ENCODE peak calls at places on chromosomes 3 and 15, in four cellular contexts. Q is astrocyte of the spinal cord; H is psoas muscle; W is naive thymus-derived CD4-positive, alpha-beta T cell. T is an unnamed sample.

GRCh38 chr15:101310508-101310907 is 15.5 kb upstream of the SNRPA1 start:
- DNase-seq in W (no peak), Q (no peak), H (no peak), T (no peak)

GRCh38 chr3:66785191-66785909 is 212.8 kb upstream of the KBTBD8 start:
- DNase-seq in Q (no peak), H (no peak), W (no peak), T (no peak)

GRCh38 chr3:61956236-61956635 is 394.9 kb downstream of the PTPRG start:
- DNase-seq in W (no peak), Q (peak), H (no peak), T (peak)

GRCh38 chr15:44193651-44194396 is 1.2 kb downstream of the FRMD5 start:
- DNase-seq in Q (peak), W (peak), H (no peak), T (peak)

GRCh38 chr3:194485876-194486539 is 794 bp downstream of the ATP13A3 start:
- DNase-seq in Q (no peak), H (peak), W (peak), T (peak)

GRCh38 chr15:46589088-46589487 is 954.3 kb downstream of the SQOR start:
- DNase-seq in Q (no peak), H (no peak), W (no peak), T (no peak)

GRCh38 chr15:33089165-33089877 is 105.2 kb downstream of the FMN1 start:
- DNase-seq in H (no peak), W (no peak), Q (no peak), T (no peak)

GRCh38 chr3:31466016-31466415 is 66.7 kb upstream of the STT3B start:
- DNase-seq in H (no peak), W (no peak), Q (peak), T (no peak)

GRCh38 chr3:115804722-115805121 is 181.4 kb downstream of the GAP43 start:
- DNase-seq in H (no peak), Q (peak), W (no peak), T (peak)

GRCh38 chr15:59052915-59053407 is 52.0 kb upstream of the CCNB2 start:
- DNase-seq in Q (no peak), W (no peak), H (no peak), T (peak)

GRCh38 chr3:101195951-101196713 is 124.2 kb downstream of the IMPG2 start:
- DNase-seq in H (no peak), W (no peak), Q (peak), T (peak)

GRCh38 chr3:150169279-150169970 is 198.7 kb upstream of the PFN2 start:
- DNase-seq in Q (no peak), H (no peak), W (no peak), T (no peak)

GRCh38 chr3:131393868-131394267 is 12.3 kb downstream of the NUDT16 start:
- DNase-seq in Q (no peak), H (no peak), W (no peak), T (peak)

GRCh38 chr15:26864664-26865191 is 2.1 kb upstream of the GABRA5 start:
- DNase-seq in H (no peak), W (no peak), Q (peak), T (peak)

DNA sequence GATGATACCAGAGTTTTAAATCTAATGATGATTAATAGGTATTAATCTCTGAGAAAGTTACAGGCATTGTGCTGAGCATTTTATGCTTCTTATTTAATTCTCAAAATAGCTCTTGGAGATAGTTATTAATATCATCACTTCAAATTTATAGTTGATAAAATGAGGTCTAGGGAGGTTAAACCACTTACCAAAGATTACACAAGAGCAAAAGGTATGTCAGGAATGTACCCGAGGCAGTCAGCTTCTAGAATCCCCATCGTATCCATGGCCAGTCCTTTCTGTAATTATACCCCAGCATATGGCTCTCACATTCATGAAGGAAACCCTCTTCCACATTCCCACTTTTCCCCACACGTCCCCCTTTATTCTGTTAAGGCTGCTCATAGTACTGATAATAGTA is 421.3 kb downstream of the PYDC2 start:
- DNase-seq in W (no peak), Q (no peak), H (no peak), T (no peak)
- H3K4me3 ChIP-seq in W (no peak), Q (no peak), H (no peak), T (no peak)

GRCh38 chr15:52681441-52681840 is 2.3 kb upstream of the ATOSA start:
- DNase-seq in Q (no peak), H (no peak), W (no peak), T (no peak)

GRCh38 chr15:52680756-52681155 is 1.6 kb upstream of the ATOSA start:
- DNase-seq in W (no peak), H (no peak), Q (no peak), T (no peak)

GRCh38 chr15:52683585-52683984 is 4.4 kb upstream of the ATOSA start:
- DNase-seq in W (no peak), Q (no peak), H (no peak), T (no peak)

GRCh38 chr15:52682776-52683175 is 3.6 kb upstream of the ATOSA start:
- DNase-seq in H (no peak), W (peak), Q (no peak), T (no peak)

DNA sequence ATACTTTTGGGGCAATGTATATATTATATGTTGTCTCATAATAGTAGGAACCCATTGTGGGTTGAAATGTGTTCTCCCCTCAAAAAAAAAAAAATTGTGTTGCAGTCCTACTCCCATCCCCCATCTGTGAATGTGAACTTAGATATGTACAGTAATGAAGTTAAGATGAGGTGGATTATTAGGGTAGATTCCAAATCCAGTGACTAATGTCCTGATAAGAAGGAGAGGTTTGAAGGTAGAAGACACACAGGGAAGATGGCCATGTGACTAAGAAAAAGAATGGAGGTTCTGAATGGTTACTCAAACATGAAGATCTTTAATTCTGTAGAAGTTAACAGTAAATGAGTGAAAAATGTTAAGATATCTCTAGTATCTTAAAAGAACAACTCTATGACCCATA is 3.0 kb upstream of the ATOSA start:
- DNase-seq in Q (no peak), H (no peak), W (no peak), T (no peak)
- H3K4me3 ChIP-seq in Q (no peak), H (no peak), W (no peak), T (no peak)

DNA sequence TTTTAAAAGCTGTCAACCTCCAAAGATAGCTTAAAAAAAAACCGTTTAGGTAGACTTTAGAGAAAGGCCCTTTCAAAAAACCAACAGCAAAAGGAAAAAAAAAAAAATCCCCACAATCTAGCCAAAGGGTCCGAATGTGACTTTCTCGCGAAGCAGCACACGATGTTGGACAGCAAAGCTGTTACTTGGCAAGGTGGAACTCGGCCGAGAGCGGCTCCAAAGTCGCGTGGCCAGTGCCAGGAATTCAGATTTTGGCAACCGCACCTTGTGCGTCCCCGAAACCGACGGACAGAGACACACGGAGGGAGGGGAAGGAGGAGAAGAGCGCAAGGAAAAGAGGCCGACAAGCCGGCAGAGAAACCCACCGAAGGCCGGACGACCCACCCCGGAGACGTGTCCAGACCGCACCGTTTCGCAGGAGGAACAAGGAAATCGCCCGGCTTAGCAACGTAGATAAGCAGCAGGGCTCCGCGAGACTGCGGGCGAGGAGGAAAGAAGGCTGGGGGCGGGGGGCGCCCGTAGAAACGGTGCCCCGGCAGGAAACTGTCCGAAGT is 517.3 kb downstream of the MECOM start:
- DNase-seq in W (no peak), Q (peak), H (peak), T (peak)
- H3K4me3 ChIP-seq in W (no peak), Q (peak), H (peak), T (peak)

DNA sequence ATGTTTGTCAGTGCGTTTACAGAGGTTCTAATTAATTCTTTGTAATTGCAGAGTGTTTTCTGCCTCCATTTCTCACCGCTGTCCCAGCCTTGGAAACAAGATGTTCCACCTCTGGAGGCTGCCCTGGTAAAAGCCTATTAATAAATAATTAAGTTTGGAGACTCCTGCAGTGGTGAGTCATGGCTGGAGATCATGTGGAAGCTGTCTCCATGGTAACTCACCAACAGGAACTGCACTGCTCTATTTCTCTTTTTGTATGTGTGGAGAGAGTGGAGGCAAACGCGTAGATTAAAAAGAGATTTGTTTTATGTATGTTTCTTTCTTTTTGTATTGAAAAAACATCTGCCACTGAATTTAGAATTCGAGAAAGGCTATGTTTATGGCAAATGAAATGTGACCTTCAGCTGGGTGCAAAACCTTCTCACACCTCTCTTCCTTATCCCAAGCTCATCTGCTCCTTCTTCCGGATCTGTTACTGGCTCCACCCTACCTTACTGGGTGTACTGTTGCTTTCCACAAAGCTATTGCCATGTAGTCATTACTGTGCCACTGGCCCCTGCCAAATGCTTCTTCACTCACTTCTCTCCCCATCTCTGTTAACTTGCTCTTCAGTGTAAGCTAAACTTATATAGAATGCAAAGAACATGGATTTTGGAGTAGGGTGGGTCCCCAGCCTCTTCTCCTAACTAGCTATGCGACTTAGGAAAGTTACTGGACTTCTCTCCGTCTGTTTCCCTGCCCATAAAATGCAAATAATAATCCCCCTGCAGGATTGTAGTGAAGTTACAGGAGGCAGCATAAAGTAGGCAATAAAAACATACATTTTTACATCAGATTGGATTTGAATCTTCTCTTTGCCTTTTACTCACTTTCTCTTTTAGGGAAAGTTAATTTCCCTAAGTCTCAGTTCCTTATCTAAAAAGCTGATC is 778.5 kb downstream of the NTRK3 start:
- DNase-seq in W (no peak), H (no peak), Q (peak), T (peak)
- H3K4me3 ChIP-seq in W (no peak), H (peak), Q (peak), T (peak)

DNA sequence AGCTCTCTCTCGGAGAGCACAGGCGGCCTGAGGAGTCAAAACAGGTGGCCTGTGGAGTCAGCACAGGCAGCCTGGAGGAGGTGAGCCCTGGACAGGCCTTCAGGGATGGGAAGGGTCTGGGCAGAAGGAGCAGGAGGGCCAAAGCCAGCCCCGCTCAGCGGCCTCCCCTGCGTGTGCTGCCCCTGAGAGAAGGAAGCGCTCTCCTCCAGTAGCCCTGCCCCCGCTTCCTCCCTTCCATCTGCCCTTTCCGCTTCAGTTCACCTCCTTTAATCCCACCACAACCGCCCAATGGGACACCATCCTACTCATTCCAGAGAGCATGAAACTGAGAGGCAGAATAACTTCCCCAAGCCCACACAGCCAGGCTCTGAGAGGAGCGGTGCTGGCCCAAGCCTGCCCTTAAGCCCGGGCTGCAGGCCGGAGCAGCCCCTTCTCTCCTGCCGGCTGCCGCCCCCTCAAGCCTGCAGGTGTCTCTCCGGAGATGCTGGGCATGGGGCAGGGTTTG is 3.2 kb upstream of the NR2E3 start:
- DNase-seq in H (no peak), Q (no peak), W (no peak), T (no peak)
- H3K4me3 ChIP-seq in H (no peak), Q (no peak), W (no peak), T (no peak)

GRCh38 chr3:108124337-108125150 is 33.7 kb upstream of the CD47 start:
- DNase-seq in W (peak), H (no peak), Q (no peak), T (no peak)
- H3K4me3 ChIP-seq in W (peak), H (no peak), Q (no peak), T (no peak)

GRCh38 chr15:41971893-41972340 is 440 bp downstream of the EHD4 start:
- DNase-seq in W (no peak), Q (no peak), H (no peak), T (peak)

GRCh38 chr15:41968738-41969137 is 3.6 kb downstream of the EHD4 start:
- DNase-seq in Q (no peak), H (no peak), W (no peak), T (no peak)

GRCh38 chr15:41969851-41970431 is 2.4 kb downstream of the EHD4 start:
- DNase-seq in Q (no peak), W (no peak), H (no peak), T (no peak)

GRCh38 chr15:41971089-41971892 is 1.1 kb downstream of the EHD4 start:
- DNase-seq in H (peak), Q (peak), W (peak), T (peak)

GRCh38 chr15:41970456-41970855 is 1.9 kb downstream of the EHD4 start:
- DNase-seq in W (no peak), Q (no peak), H (no peak), T (no peak)
- H3K4me3 ChIP-seq in W (no peak), Q (no peak), H (peak), T (peak)

DNA sequence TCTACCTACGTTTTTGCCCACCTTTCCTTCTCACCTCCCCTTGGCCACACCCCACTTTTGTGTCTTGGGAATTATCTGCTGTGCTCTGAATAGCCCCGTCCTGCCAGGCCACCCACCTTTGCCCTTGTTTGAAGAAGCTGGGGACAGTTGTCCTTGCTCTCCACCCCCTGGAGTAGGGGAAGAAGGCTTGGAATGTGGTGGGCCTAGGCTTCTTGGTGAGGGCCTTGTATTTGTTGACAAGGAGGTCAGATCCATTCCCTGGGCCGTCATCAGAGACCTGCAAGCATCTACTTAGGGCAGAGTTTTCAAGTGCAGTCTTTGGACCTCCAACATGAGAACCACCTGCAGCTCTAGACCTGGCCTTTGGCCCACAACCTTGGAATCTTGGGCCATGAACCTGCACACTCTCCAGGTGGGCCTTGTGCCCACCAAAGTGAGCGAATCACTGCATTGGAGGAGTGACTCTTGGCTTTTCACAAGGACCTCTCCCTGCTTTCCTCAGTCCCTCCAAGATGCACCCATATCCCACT is 160.6 kb downstream of the APBA2 start:
- DNase-seq in W (no peak), Q (no peak), H (no peak), T (no peak)
- H3K4me3 ChIP-seq in W (no peak), Q (no peak), H (no peak), T (no peak)